ENCODE peak calls at places on chromosomes 6 and 20, in four cellular contexts. Z, R, L and D are unnamed samples.

GRCh38 chr6:66771626-66772025 is 1064.6 kb upstream of the EYS start:
- DNase-seq in Z (no peak), R (no peak), L (no peak), D (no peak)

GRCh38 chr6:113640046-113640445 is 217.1 kb upstream of the MARCKS start:
- DNase-seq in Z (peak), R (no peak), L (no peak), D (no peak)

GRCh38 chr6:49790340-49790739 is 3.3 kb upstream of the PGK2 start:
- DNase-seq in Z (no peak), R (no peak), L (no peak), D (no peak)

GRCh38 chr6:108260126-108260808 is 573 bp downstream of the SNX3 start:
- DNase-seq in Z (peak), R (peak), L (no peak), D (peak)

GRCh38 chr6:143290206-143290605 is 160.3 kb downstream of the ADAT2 start:
- DNase-seq in Z (no peak), R (no peak), L (no peak), D (no peak)

GRCh38 chr6:27394073-27394472 is 5.5 kb downstream of the ZNF391 start:
- DNase-seq in Z (no peak), R (no peak), L (no peak), D (no peak)

GRCh38 chr20:32484221-32485125 is 100.7 kb downstream of the NOL4L start:
- DNase-seq in Z (peak), R (peak), L (no peak), D (peak)

GRCh38 chr20:63969851-63970713 is at the start of gene ZNF512B:
- DNase-seq in Z (no peak), R (peak), L (no peak), D (peak)

GRCh38 chr6:150547511-150548222 is 52.0 kb upstream of the PLEKHG1 start:
- DNase-seq in Z (no peak), R (no peak), L (no peak), D (no peak)

GRCh38 chr6:169424821-169425240 is 171.2 kb upstream of the THBS2 start:
- DNase-seq in Z (no peak), R (no peak), L (no peak), D (no peak)

GRCh38 chr6:36851149-36851614 is 11.9 kb upstream of the CPNE5 start:
- DNase-seq in Z (peak), R (peak), L (peak), D (peak)

GRCh38 chr6:170286246-170286933 is 4.5 kb downstream of the DLL1 start:
- DNase-seq in Z (no peak), R (no peak), L (no peak), D (no peak)

GRCh38 chr6:19879663-19880062 is 42.5 kb downstream of the ID4 start:
- DNase-seq in Z (no peak), R (no peak), L (no peak), D (no peak)

GRCh38 chr6:47135772-47136171 is 93.6 kb upstream of the ADGRF1 start:
- DNase-seq in Z (peak), R (no peak), L (peak), D (no peak)

GRCh38 chr6:85747093-85747492 is 104.4 kb upstream of the SYNCRIP start:
- DNase-seq in Z (no peak), R (no peak), L (peak), D (no peak)